ENCODE peak calls at places on chromosomes 11 and 22, in four cellular contexts. One of them, this sample, is unnamed.
A peak's percentile ranks its signal among the peaks of the same experiment; 100 is the strongest.

GRCh38 chr11:16815047-16815767 is 76.8 kb downstream of the C11orf58 start:
- DNase-seq in effector memory CD8-positive, alpha-beta T cell: no peak
- DNase-seq in naive thymus-derived CD4-positive, alpha-beta T cell: no peak
- DNase-seq in AG10803: peak; percentile 51
- DNase-seq in this sample: no peak

GRCh38 chr11:121965330-121965729 is 150.7 kb downstream of the BLID start:
- DNase-seq in naive thymus-derived CD4-positive, alpha-beta T cell: no peak
- DNase-seq in effector memory CD8-positive, alpha-beta T cell: no peak
- DNase-seq in AG10803: peak; percentile 39
- DNase-seq in this sample: no peak

GRCh38 chr11:75158241-75158640 is 7.3 kb downstream of the SLCO2B1 start:
- DNase-seq in effector memory CD8-positive, alpha-beta T cell: no peak
- DNase-seq in naive thymus-derived CD4-positive, alpha-beta T cell: no peak
- DNase-seq in AG10803: no peak
- DNase-seq in this sample: no peak

GRCh38 chr11:103608566-103608965 is 427.9 kb upstream of the DDI1 start:
- DNase-seq in naive thymus-derived CD4-positive, alpha-beta T cell: no peak
- DNase-seq in effector memory CD8-positive, alpha-beta T cell: no peak
- DNase-seq in AG10803: peak; percentile 52
- DNase-seq in this sample: no peak

GRCh38 chr11:121841487-121842167 is 274.4 kb downstream of the BLID start:
- DNase-seq in effector memory CD8-positive, alpha-beta T cell: no peak
- DNase-seq in naive thymus-derived CD4-positive, alpha-beta T cell: no peak
- DNase-seq in AG10803: peak; percentile 99
- DNase-seq in this sample: no peak

GRCh38 chr11:17013548-17014320 is 480 bp downstream of the PLEKHA7 start:
- DNase-seq in AG10803: no peak
- DNase-seq in effector memory CD8-positive, alpha-beta T cell: peak; percentile 17
- DNase-seq in naive thymus-derived CD4-positive, alpha-beta T cell: peak; percentile 16
- DNase-seq in this sample: peak; percentile 39

GRCh38 chr22:44669725-44670027 is 32.3 kb upstream of the PRR5 start:
- DNase-seq in effector memory CD8-positive, alpha-beta T cell: no peak
- DNase-seq in naive thymus-derived CD4-positive, alpha-beta T cell: no peak
- DNase-seq in AG10803: peak; percentile 54
- DNase-seq in this sample: no peak

GRCh38 chr11:56196705-56197104 is 20.3 kb downstream of the OR5J2 start:
- DNase-seq in effector memory CD8-positive, alpha-beta T cell: no peak
- DNase-seq in AG10803: no peak
- DNase-seq in naive thymus-derived CD4-positive, alpha-beta T cell: no peak
- DNase-seq in this sample: no peak

GRCh38 chr11:27904358-27905055 is 203.4 kb downstream of the KIF18A start:
- DNase-seq in naive thymus-derived CD4-positive, alpha-beta T cell: no peak
- DNase-seq in AG10803: peak; percentile 65
- DNase-seq in effector memory CD8-positive, alpha-beta T cell: no peak
- DNase-seq in this sample: no peak

GRCh38 chr11:88494857-88495256 is 157.3 kb upstream of the CTSC start:
- DNase-seq in AG10803: no peak
- DNase-seq in effector memory CD8-positive, alpha-beta T cell: no peak
- DNase-seq in naive thymus-derived CD4-positive, alpha-beta T cell: no peak
- DNase-seq in this sample: no peak

GRCh38 chr11:64036081-64037026 is 623 bp downstream of the FLRT1 start:
- DNase-seq in effector memory CD8-positive, alpha-beta T cell: no peak
- DNase-seq in naive thymus-derived CD4-positive, alpha-beta T cell: no peak
- DNase-seq in AG10803: peak; percentile 22
- DNase-seq in this sample: no peak

This sample was measured in GM12892.